ENCODE peak calls at places on chromosomes 1 and 21, in six cellular contexts. One of them, this sample, is unnamed.

GRCh38 chr1:108880850-108881249 is 4.1 kb downstream of the GPSM2 start:
- DNase-seq in left cardiac atrium: no peak
- DNase-seq in AG04450: no peak
- DNase-seq in stomach: no peak
- DNase-seq in NCI-H2171: no peak
- DNase-seq in KBM-7: no peak
- DNase-seq in this sample: no peak

GRCh38 chr1:58809327-58810040 is 25.6 kb upstream of the JUN start:
- DNase-seq in NCI-H2171: no peak
- DNase-seq in KBM-7: peak; percentile 52
- DNase-seq in stomach: no peak
- DNase-seq in left cardiac atrium: no peak
- DNase-seq in AG04450: peak; percentile 29
- DNase-seq in this sample: no peak

GRCh38 chr1:25572708-25573590 is 29.5 kb downstream of the LDLRAP1 start:
- DNase-seq in AG04450: no peak
- DNase-seq in KBM-7: peak; percentile 50
- DNase-seq in stomach: peak; percentile 62
- DNase-seq in NCI-H2171: no peak
- DNase-seq in left cardiac atrium: no peak
- DNase-seq in this sample: no peak

GRCh38 chr21:42632771-42633690 is 20.4 kb upstream of the PDE9A start:
- DNase-seq in stomach: no peak
- DNase-seq in KBM-7: no peak
- DNase-seq in NCI-H2171: no peak
- DNase-seq in AG04450: no peak
- DNase-seq in left cardiac atrium: no peak
- DNase-seq in this sample: no peak

GRCh38 chr1:113292660-113293626 is 97.4 kb upstream of the MAGI3 start:
- DNase-seq in stomach: no peak
- DNase-seq in NCI-H2171: no peak
- DNase-seq in left cardiac atrium: no peak
- DNase-seq in KBM-7: no peak
- DNase-seq in AG04450: no peak
- DNase-seq in this sample: no peak

GRCh38 chr1:5099558-5099957 is 445.1 kb downstream of the AJAP1 start:
- DNase-seq in stomach: no peak
- DNase-seq in KBM-7: no peak
- DNase-seq in left cardiac atrium: no peak
- DNase-seq in NCI-H2171: no peak
- DNase-seq in AG04450: no peak
- DNase-seq in this sample: peak; percentile 80

GRCh38 chr1:180169641-180170155 is 15.0 kb downstream of the QSOX1 start:
- DNase-seq in KBM-7: no peak
- DNase-seq in NCI-H2171: no peak
- DNase-seq in stomach: peak; percentile 46
- DNase-seq in AG04450: no peak
- DNase-seq in left cardiac atrium: no peak
- DNase-seq in this sample: no peak

GRCh38 chr21:28832013-28832714 is 160.5 kb downstream of the LTN1 start:
- DNase-seq in AG04450: no peak
- DNase-seq in KBM-7: no peak
- DNase-seq in stomach: no peak
- DNase-seq in left cardiac atrium: no peak
- DNase-seq in NCI-H2171: no peak
- DNase-seq in this sample: no peak

GRCh38 chr1:110328700-110329099 is 10.5 kb upstream of the RBM15 start:
- DNase-seq in NCI-H2171: no peak
- DNase-seq in AG04450: no peak
- DNase-seq in stomach: no peak
- DNase-seq in left cardiac atrium: no peak
- DNase-seq in KBM-7: no peak
- DNase-seq in this sample: no peak

GRCh38 chr1:152860129-152860528 is 333 bp downstream of the LCE7A start:
- DNase-seq in left cardiac atrium: no peak
- DNase-seq in NCI-H2171: no peak
- DNase-seq in KBM-7: no peak
- DNase-seq in stomach: no peak
- DNase-seq in AG04450: no peak
- DNase-seq in this sample: no peak